ENCODE peak calls at places on chromosomes 11 and 22, in nine cellular contexts. One of them, this sample, is unnamed.

GRCh38 chr11:93330446-93330984 is at the start of gene DEUP1:
- DNase-seq in tibial artery: peak; percentile 64
- DNase-seq in omental fat pad: no peak
- DNase-seq in Kasumi-1: no peak
- DNase-seq in D341Med: peak; percentile 55
- DNase-seq in naive B cell: no peak
- DNase-seq in NCI-H446 treated with DMSO at 0.1 percent for 48 hours: no peak
- DNase-seq in fibroblast of lung: peak; percentile 17
- DNase-seq in hippocampal formation: peak; percentile 4
- DNase-seq in this sample: peak; percentile 81

GRCh38 chr11:25899761-25900160 is 432.2 kb upstream of the ANO3 start:
- DNase-seq in tibial artery: no peak
- DNase-seq in omental fat pad: no peak
- DNase-seq in Kasumi-1: no peak
- DNase-seq in D341Med: no peak
- DNase-seq in naive B cell: no peak
- DNase-seq in NCI-H446 treated with DMSO at 0.1 percent for 48 hours: no peak
- DNase-seq in fibroblast of lung: no peak
- DNase-seq in hippocampal formation: no peak
- DNase-seq in this sample: no peak

GRCh38 chr11:121892863-121893262 is 223.2 kb downstream of the BLID start:
- DNase-seq in tibial artery: no peak
- DNase-seq in omental fat pad: no peak
- DNase-seq in Kasumi-1: no peak
- DNase-seq in D341Med: no peak
- DNase-seq in naive B cell: no peak
- DNase-seq in NCI-H446 treated with DMSO at 0.1 percent for 48 hours: no peak
- DNase-seq in fibroblast of lung: peak; percentile 76
- DNase-seq in hippocampal formation: no peak
- DNase-seq in this sample: no peak

GRCh38 chr22:30947163-30947820 is 21.3 kb downstream of the MORC2 start:
- DNase-seq in tibial artery: peak; percentile 78
- DNase-seq in omental fat pad: no peak
- DNase-seq in Kasumi-1: no peak
- DNase-seq in D341Med: peak; percentile 78
- DNase-seq in naive B cell: no peak
- DNase-seq in NCI-H446 treated with DMSO at 0.1 percent for 48 hours: peak; percentile 82
- DNase-seq in fibroblast of lung: no peak
- DNase-seq in hippocampal formation: peak; percentile 60
- DNase-seq in this sample: no peak

GRCh38 chr11:116515666-116516184 is 257.1 kb downstream of the BUD13 start:
- DNase-seq in tibial artery: peak; percentile 43
- DNase-seq in omental fat pad: no peak
- DNase-seq in Kasumi-1: no peak
- DNase-seq in D341Med: no peak
- DNase-seq in naive B cell: no peak
- DNase-seq in NCI-H446 treated with DMSO at 0.1 percent for 48 hours: no peak
- DNase-seq in fibroblast of lung: no peak
- DNase-seq in hippocampal formation: no peak
- DNase-seq in this sample: no peak

GRCh38 chr22:40605676-40606250 is 30.8 kb downstream of the MRTFA start:
- DNase-seq in tibial artery: no peak
- DNase-seq in omental fat pad: no peak
- DNase-seq in Kasumi-1: no peak
- DNase-seq in D341Med: no peak
- DNase-seq in naive B cell: no peak
- DNase-seq in NCI-H446 treated with DMSO at 0.1 percent for 48 hours: no peak
- DNase-seq in fibroblast of lung: peak; percentile 71
- DNase-seq in hippocampal formation: no peak
- DNase-seq in this sample: no peak

GRCh38 chr22:26339755-26340154 is 89.3 kb upstream of the ASPHD2 start:
- DNase-seq in tibial artery: no peak
- DNase-seq in omental fat pad: no peak
- DNase-seq in Kasumi-1: no peak
- DNase-seq in D341Med: no peak
- DNase-seq in naive B cell: no peak
- DNase-seq in NCI-H446 treated with DMSO at 0.1 percent for 48 hours: no peak
- DNase-seq in fibroblast of lung: peak; percentile 20
- DNase-seq in hippocampal formation: no peak
- DNase-seq in this sample: no peak

GRCh38 chr11:71485466-71485865 is 32.5 kb downstream of the NADSYN1 start:
- DNase-seq in tibial artery: no peak
- DNase-seq in omental fat pad: no peak
- DNase-seq in Kasumi-1: no peak
- DNase-seq in D341Med: no peak
- DNase-seq in naive B cell: no peak
- DNase-seq in NCI-H446 treated with DMSO at 0.1 percent for 48 hours: no peak
- DNase-seq in fibroblast of lung: no peak
- DNase-seq in hippocampal formation: no peak
- DNase-seq in this sample: peak; percentile 19

GRCh38 chr11:66328307-66329144 is 7.7 kb downstream of the RIN1 start:
- DNase-seq in tibial artery: peak; percentile 84
- DNase-seq in omental fat pad: peak; percentile 65
- DNase-seq in Kasumi-1: peak; percentile 84
- DNase-seq in D341Med: peak; percentile 89
- DNase-seq in naive B cell: peak; percentile 76
- DNase-seq in NCI-H446 treated with DMSO at 0.1 percent for 48 hours: peak; percentile 31
- DNase-seq in fibroblast of lung: peak; percentile 62
- DNase-seq in hippocampal formation: peak; percentile 69
- DNase-seq in this sample: peak; percentile 86